ENCODE peak calls at places on chromosomes 2 and 18, in four cellular contexts. P, Z, S and T are unnamed samples.

GRCh38 chr2:178142274-178143065 is 30.2 kb downstream of the RBM45 start:
- DNase-seq in Z (no peak), P (no peak), S (no peak), T (no peak)

GRCh38 chr2:100819365-100820345 is at the start of gene NPAS2:
- DNase-seq in S (peak), Z (peak), P (no peak), T (no peak)

GRCh38 chr2:216532562-216532961 is 33.9 kb downstream of the RPL37A start:
- DNase-seq in S (peak), P (no peak), Z (no peak), T (no peak)

GRCh38 chr2:25567406-25567805 is 106.0 kb downstream of the DTNB start:
- DNase-seq in S (no peak), Z (no peak), P (no peak), T (no peak)

GRCh38 chr2:204748286-204748685 is 203.0 kb downstream of the PARD3B start:
- DNase-seq in P (no peak), Z (no peak), S (no peak), T (no peak)

GRCh38 chr2:168369087-168369486 is 87.0 kb upstream of the CERS6 start:
- DNase-seq in P (no peak), Z (no peak), S (no peak), T (no peak)

GRCh38 chr2:176173679-176174381 is 14.6 kb upstream of the HOXD1 start:
- DNase-seq in P (no peak), Z (no peak), S (peak), T (no peak)

GRCh38 chr18:65017372-65017760 is 733.4 kb upstream of the CDH7 start:
- DNase-seq in P (no peak), S (no peak), Z (no peak), T (no peak)

GRCh38 chr2:104502904-104503303 is 351.0 kb upstream of the POU3F3 start:
- DNase-seq in S (no peak), P (no peak), Z (no peak), T (no peak)

GRCh38 chr18:27824841-27825720 is 351.8 kb downstream of the CDH2 start:
- DNase-seq in Z (peak), S (no peak), P (no peak), T (no peak)

GRCh38 chr2:118855451-118856279 is 8.2 kb upstream of the EN1 start:
- DNase-seq in S (peak), Z (peak), P (peak), T (no peak)

GRCh38 chr2:19911799-19912509 is 10.2 kb upstream of the TTC32 start:
- DNase-seq in P (peak), S (no peak), Z (no peak), T (peak)

GRCh38 chr2:196234672-196235071 is 63.3 kb upstream of the STK17B start:
- DNase-seq in P (no peak), Z (no peak), S (no peak), T (no peak)

GRCh38 chr2:11785611-11785940 is 39.1 kb downstream of the LPIN1 start:
- DNase-seq in P (no peak), S (no peak), Z (no peak), T (no peak)

GRCh38 chr2:66470199-66470598 is 35.3 kb downstream of the MEIS1 start:
- DNase-seq in P (no peak), Z (no peak), S (no peak), T (no peak)

GRCh38 chr2:108586631-108587030 is 52.4 kb downstream of the LIMS1 start:
- DNase-seq in P (no peak), S (no peak), Z (no peak), T (no peak)

GRCh38 chr2:11582526-11583202 is 48.8 kb downstream of the GREB1 start:
- DNase-seq in S (no peak), P (no peak), Z (peak), T (no peak)

GRCh38 chr18:50397023-50397422 is 22.2 kb downstream of the SKA1 start:
- DNase-seq in Z (no peak), P (no peak), S (no peak), T (no peak)

GRCh38 chr2:26086155-26086634 is 52.3 kb downstream of the RAB10 start:
- DNase-seq in P (peak), S (no peak), Z (no peak), T (peak)

GRCh38 chr2:8488001-8488738 is 193.7 kb upstream of the ID2 start:
- DNase-seq in P (no peak), Z (no peak), S (no peak), T (no peak)

GRCh38 chr2:8380573-8380972 is 301.3 kb upstream of the ID2 start:
- DNase-seq in Z (no peak), P (no peak), S (no peak), T (no peak)

GRCh38 chr2:47598476-47598875 is 184.5 kb upstream of the MSH6 start:
- DNase-seq in P (no peak), Z (no peak), S (no peak), T (no peak)

GRCh38 chr2:6657872-6658271 is 207.8 kb downstream of the CMPK2 start:
- DNase-seq in Z (no peak), P (no peak), S (no peak), T (no peak)

GRCh38 chr2:99552529-99552928 is 62.7 kb upstream of the REV1 start:
- DNase-seq in S (no peak), Z (no peak), P (no peak), T (no peak)

GRCh38 chr2:18171191-18172139 is 293.0 kb downstream of the KCNS3 start:
- DNase-seq in Z (no peak), P (peak), S (no peak), T (no peak)

GRCh38 chr18:77140439-77141109 is 8.0 kb upstream of the MBP start:
- DNase-seq in P (no peak), S (no peak), Z (no peak), T (no peak)

GRCh38 chr18:63119647-63120046 is 199.9 kb downstream of the BCL2 start:
- DNase-seq in S (no peak), P (no peak), Z (peak), T (no peak)

GRCh38 chr18:21805771-21806366 is 65.3 kb downstream of the MIB1 start:
- DNase-seq in P (no peak), Z (no peak), S (peak), T (no peak)

GRCh38 chr2:132374961-132375360 is 41.6 kb upstream of the GPR39 start:
- DNase-seq in S (no peak), Z (no peak), P (no peak), T (no peak)

GRCh38 chr18:32446780-32447179 is 23.9 kb downstream of the GAREM1 start:
- DNase-seq in P (no peak), S (no peak), Z (no peak), T (no peak)

GRCh38 chr2:191863988-191864387 is 17.1 kb upstream of the CAVIN2 start:
- DNase-seq in S (no peak), Z (no peak), P (no peak), T (no peak)

GRCh38 chr2:86646865-86647264 is 23.2 kb upstream of the RNF103 start:
- DNase-seq in S (no peak), P (no peak), Z (no peak), T (no peak)

GRCh38 chr18:79404567-79404910 is 8.8 kb downstream of the NFATC1 start:
- DNase-seq in P (no peak), Z (no peak), S (no peak), T (no peak)

GRCh38 chr2:219506802-219507554 is 7.3 kb upstream of the ASIC4 start:
- DNase-seq in Z (peak), S (no peak), P (no peak), T (no peak)

GRCh38 chr2:221715783-221716386 is 143.8 kb upstream of the EPHA4 start:
- DNase-seq in S (no peak), Z (no peak), P (no peak), T (no peak)

GRCh38 chr2:131682122-131682944 is 154.6 kb downstream of the CCDC74A start:
- DNase-seq in P (peak), Z (peak), S (peak), T (no peak)

DNA sequence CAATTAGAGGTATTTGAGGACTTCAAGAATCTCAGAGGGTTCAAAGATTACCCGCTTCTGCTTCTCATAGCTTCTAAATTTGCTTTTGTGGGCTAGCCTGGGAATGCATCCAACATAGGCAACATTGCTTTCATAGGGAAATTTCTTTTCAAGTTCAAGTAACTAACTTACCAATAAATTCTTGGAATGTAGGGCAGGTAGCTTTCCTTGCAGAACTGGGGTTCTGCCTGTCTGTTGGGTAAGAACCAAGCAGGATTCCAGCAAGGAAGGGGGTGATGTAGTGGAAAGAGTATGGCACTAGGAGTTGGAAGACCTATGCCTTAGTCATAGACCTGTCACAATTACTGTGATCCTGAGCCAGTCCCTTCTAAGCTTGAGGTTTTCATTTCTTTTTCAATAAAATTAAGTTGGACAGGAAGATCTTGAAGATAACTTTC is 164.1 kb downstream of the FHOD3 start:
- DNase-seq in S (peak), Z (no peak), P (no peak), T (no peak)
- H3K4me3 ChIP-seq in S (no peak), Z (no peak), P (no peak), T (no peak)

DNA sequence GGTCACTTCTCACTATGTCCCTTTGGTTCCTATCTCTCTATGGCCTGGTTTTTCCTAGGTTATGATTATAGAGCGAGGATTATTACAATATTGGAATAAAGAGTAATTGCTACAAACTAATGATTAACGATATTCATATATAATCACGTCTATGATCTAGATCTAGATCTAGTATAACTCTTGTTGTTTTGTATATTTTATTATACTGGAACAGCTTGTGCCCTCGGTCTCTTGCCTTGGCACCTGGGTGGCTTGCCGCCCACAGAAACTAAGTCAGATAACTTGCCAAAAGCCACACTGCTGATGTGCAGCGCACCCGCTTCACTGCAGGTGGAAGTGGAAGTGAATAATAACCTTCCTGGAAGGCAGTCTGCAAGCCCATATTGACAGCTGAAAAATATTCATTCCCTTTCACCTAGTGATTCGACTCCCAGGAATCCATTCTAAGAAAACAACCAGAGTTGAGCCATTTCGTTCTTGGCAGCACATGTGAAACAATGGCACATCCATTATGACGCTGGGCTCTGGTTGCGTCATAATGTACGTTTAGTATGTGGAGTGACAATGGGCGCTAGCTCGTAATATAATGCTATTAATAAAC is 725 bp upstream of the ANKRD53 start:
- DNase-seq in S (peak), P (peak), Z (no peak), T (peak)
- TF ChIP-seq CTCF in S (no peak), P (no peak), Z (no peak), T (no peak)

GRCh38 chr2:161245237-161245505 is 63.1 kb upstream of the PSMD14 start:
- DNase-seq in Z (no peak), P (no peak), S (no peak), T (no peak)
- H3K4me3 ChIP-seq in Z (no peak), P (no peak), S (no peak), T (no peak)

DNA sequence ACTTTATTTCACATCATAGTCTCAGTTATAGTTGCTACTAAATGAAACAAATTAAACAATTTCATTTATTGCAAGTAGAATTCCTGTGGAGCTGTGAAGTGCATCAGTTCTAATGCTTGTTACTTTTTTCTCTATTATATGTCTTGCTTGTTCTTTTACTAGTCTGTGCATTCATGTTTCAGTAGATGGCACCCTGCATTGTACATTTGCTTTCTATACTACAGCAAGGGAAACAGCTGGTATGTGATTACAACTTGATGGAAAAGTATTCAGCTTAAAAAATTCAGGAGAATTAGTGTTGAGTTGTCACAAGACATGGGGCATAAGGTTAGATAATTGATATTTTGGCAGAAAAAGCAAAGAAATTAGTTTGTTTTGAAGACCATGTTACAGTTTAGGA is 72.3 kb downstream of the TANK start:
- DNase-seq in P (no peak), Z (no peak), S (no peak), T (no peak)
- TF ChIP-seq CTCF in P (no peak), Z (no peak), S (no peak), T (no peak)

GRCh38 chr2:1739961-1740713 is 4.2 kb downstream of the PXDN start:
- DNase-seq in S (peak), P (no peak), Z (peak), T (no peak)

GRCh38 chr2:1738163-1738562 is 6.2 kb downstream of the PXDN start:
- DNase-seq in P (no peak), Z (no peak), S (peak), T (no peak)

GRCh38 chr2:1738646-1739302 is 5.5 kb downstream of the PXDN start:
- DNase-seq in Z (no peak), P (no peak), S (peak), T (no peak)

GRCh38 chr2:1740714-1741584 is 3.4 kb downstream of the PXDN start:
- DNase-seq in P (no peak), Z (peak), S (peak), T (no peak)

GRCh38 chr2:1739322-1739957 is 4.9 kb downstream of the PXDN start:
- DNase-seq in S (no peak), P (no peak), Z (no peak), T (no peak)
- H3K4me3 ChIP-seq in S (no peak), P (no peak), Z (no peak), T (peak)

DNA sequence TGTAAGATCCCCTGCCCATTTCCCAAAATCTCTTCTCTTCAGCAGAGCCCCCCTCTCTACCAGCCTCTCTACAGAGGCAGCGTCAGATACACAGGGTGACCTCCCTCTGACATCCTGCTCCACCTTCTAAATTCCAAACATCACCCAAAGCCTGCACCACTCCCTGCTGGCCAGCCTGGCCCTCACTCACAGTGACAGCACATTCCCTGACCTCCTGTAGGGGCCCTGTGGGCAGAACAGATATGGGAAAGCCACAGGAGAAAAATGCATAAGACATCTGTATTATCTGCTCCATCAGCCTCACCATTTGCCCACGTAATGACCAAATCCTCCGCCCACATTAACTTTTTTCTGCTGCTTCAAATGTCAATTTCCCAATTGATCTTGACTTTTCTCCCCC is 40.6 kb downstream of the TRABD2A start:
- DNase-seq in Z (no peak), P (no peak), S (no peak), T (no peak)
- TF ChIP-seq CTCF in Z (peak), P (peak), S (no peak), T (peak)

GRCh38 chr2:222892321-222892720 is 31.5 kb downstream of the ACSL3 start:
- DNase-seq in Z (no peak), S (no peak), P (no peak), T (no peak)
- H3K4me3 ChIP-seq in Z (no peak), S (no peak), P (no peak), T (no peak)

GRCh38 chr2:240178564-240178963 is 38.1 kb upstream of the OTOS start:
- DNase-seq in Z (peak), S (no peak), P (no peak), T (no peak)
- TF ChIP-seq CTCF in Z (peak), S (no peak), P (no peak), T (no peak)

DNA sequence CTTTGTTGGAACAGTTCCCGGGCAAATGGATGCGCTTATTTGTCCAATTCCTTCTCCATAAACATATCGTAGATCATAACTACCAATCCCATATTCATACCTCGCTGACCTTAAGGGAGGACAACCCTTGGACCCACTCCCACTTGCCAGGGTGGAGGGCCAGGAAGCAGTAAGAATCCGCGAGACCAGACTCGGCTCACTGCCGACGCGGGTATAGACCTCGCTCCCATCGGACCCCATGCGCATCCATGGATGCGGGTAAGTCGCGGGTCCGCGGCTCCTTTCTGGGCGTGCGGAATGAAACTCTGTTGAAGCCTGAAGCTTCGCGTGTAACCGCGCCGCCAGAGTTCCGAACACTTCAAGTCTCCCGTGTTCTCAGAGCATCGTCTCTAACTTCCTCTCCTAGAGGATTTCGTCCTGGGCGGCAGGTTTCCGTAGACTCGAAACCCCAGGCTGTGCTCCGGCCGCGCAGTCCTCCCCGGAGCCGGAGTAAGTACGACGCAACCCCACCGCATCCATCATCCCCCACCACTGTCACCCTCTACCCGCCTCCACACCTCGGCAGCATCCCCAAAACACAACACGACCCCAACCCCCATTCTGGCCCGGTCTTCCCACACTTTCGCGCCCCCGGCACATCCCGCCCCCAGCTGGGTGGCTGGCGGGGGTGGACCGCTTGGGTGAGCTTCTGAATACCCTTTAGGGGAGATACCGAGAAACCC is 1.0 kb downstream of the DSC3 start:
- DNase-seq in S (no peak), P (no peak), Z (no peak), T (no peak)
- H3K4me3 ChIP-seq in S (peak), P (no peak), Z (no peak), T (no peak)